ENCODE peak calls at places on chromosome 21, in ten cellular contexts. L, P, Y, R, B, K, O, S, V and G are unnamed samples. For H3K9me3, the result is how much of the 10 kb centered on the place peaks cover.

GRCh38 chr21:42169758-42170157 is 49.2 kb upstream of the ABCG1 start:
- DNase-seq in P (no peak), S (no peak), V (no peak), L (no peak), K (no peak), B (no peak), R (no peak), Y (no peak), O (no peak), G (no peak)

GRCh38 chr21:25903599-25903998 is 168.8 kb downstream of the GABPA start:
- DNase-seq in R (no peak), K (no peak), V (no peak), L (no peak), O (no peak), P (no peak), B (no peak), Y (no peak), S (no peak), G (no peak)

GRCh38 chr21:44854664-44855446 is 18.6 kb downstream of the PTTG1IP start:
- DNase-seq in O (no peak), Y (no peak), V (no peak), K (peak), P (no peak), L (no peak), R (no peak), S (no peak), B (no peak), G (no peak)

GRCh38 chr21:25735895-25736597 is 1.3 kb downstream of the GABPA start:
- DNase-seq in B (peak), P (no peak), R (no peak), L (no peak), Y (no peak), K (no peak), V (no peak), S (no peak), O (no peak), G (no peak)

GRCh38 chr21:42670884-42671283 is 17.5 kb downstream of the PDE9A start:
- DNase-seq in R (no peak), L (no peak), Y (no peak), P (no peak), O (no peak), V (no peak), S (no peak), K (no peak), B (no peak), G (no peak)

GRCh38 chr21:34280389-34280795 is 83.4 kb upstream of the KCNE2 start:
- DNase-seq in B (no peak), P (no peak), L (no peak), O (no peak), S (no peak), Y (no peak), V (no peak), K (no peak), R (peak), G (no peak)

GRCh38 chr21:45152265-45152746 is 77.9 kb downstream of the ADARB1 start:
- DNase-seq in P (peak), B (peak), V (peak), R (no peak), K (no peak), S (no peak), Y (peak), L (peak), O (peak), G (peak)

GRCh38 chr21:36135391-36136094 is 664 bp downstream of the CBR3 start:
- DNase-seq in V (peak), O (peak), L (peak), R (peak), Y (peak), B (peak), S (no peak), P (peak), K (peak), G (no peak)

GRCh38 chr21:42851812-42852665 is 27.3 kb downstream of the WDR4 start:
- DNase-seq in V (no peak), R (no peak), L (no peak), P (no peak), S (no peak), Y (no peak), K (no peak), O (no peak), B (no peak), G (no peak)

GRCh38 chr21:33644383-33645074 is 2.2 kb downstream of the ITSN1 start:
- DNase-seq in K (no peak), L (no peak), R (no peak), V (peak), P (no peak), Y (no peak), S (no peak), O (no peak), B (peak), G (no peak)

GRCh38 chr21:32338209-32338921 is 39.7 kb downstream of the MRAP start:
- DNase-seq in Y (no peak), V (no peak), P (no peak), S (no peak), B (no peak), L (no peak), O (no peak), R (no peak), K (no peak), G (no peak)

GRCh38 chr21:24590261-24590660 is 1017.0 kb downstream of the MRPL39 start:
- DNase-seq in L (no peak), O (no peak), K (no peak), B (no peak), R (no peak), P (no peak), Y (no peak), S (no peak), V (no peak), G (no peak)

GRCh38 chr21:26506951-26507350 is 66.1 kb downstream of the CYYR1 start:
- DNase-seq in R (no peak), B (no peak), P (no peak), Y (no peak), K (no peak), O (no peak), L (no peak), S (no peak), V (no peak), G (no peak)

GRCh38 chr21:45579383-45580180 is 37.3 kb upstream of the SLC19A1 start:
- DNase-seq in V (no peak), K (peak), P (peak), O (no peak), R (no peak), L (no peak), B (no peak), Y (peak), S (no peak), G (no peak)

GRCh38 chr21:29033301-29033700 is 8.8 kb downstream of the USP16 start:
- DNase-seq in K (no peak), V (no peak), S (no peak), P (no peak), B (no peak), Y (no peak), O (no peak), R (no peak), L (no peak), G (no peak)

GRCh38 chr21:45481566-45481965 is 60.7 kb downstream of the SLC19A1 start:
- DNase-seq in B (no peak), V (no peak), Y (no peak), P (no peak), O (no peak), S (no peak), L (no peak), K (no peak), R (no peak), G (no peak)

GRCh38 chr21:24204641-24205040 is 1402.6 kb downstream of the MRPL39 start:
- DNase-seq in R (no peak), S (no peak), V (no peak), K (no peak), L (no peak), B (no peak), P (no peak), O (no peak), Y (no peak), G (no peak)

GRCh38 chr21:26798856-26799751 is 46.1 kb downstream of the ADAMTS1 start:
- DNase-seq in S (no peak), Y (no peak), L (no peak), P (peak), R (no peak), O (no peak), V (no peak), K (no peak), B (no peak), G (no peak)

GRCh38 chr21:35559128-35559831 is 501.0 kb downstream of the SETD4 start:
- DNase-seq in L (no peak), Y (no peak), B (no peak), V (no peak), P (no peak), K (no peak), R (no peak), S (peak), O (no peak), G (no peak)

DNA sequence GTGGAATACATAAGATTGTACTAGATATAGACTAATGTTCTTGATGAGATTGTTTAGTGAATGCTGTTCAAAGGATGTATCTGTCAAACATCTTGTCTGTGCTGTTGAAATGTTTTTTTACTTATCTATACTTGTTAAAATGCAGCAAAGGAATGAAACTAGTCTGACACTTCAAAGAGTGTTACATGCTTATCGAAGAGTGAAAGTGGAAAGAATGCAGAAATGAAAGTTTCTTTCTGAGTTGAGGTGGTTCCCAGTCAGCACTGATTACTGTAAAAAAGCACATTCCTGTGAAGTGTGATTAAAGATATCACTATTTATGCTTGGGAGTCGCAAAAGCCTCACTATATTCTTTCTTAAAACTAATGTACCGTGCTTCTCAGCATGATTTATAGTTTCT is 1225.2 kb downstream of the NCAM2 start:
- DNase-seq in R (no peak), B (no peak), S (no peak), P (no peak), K (no peak), Y (no peak), V (no peak), L (no peak), O (no peak), G (no peak)
- H3K9me3 ChIP-seq in R (under half), B (under half), S (under half), P (under half), K (under half), Y (under half), V (under half), L (under half), O (under half), G (under half)

DNA sequence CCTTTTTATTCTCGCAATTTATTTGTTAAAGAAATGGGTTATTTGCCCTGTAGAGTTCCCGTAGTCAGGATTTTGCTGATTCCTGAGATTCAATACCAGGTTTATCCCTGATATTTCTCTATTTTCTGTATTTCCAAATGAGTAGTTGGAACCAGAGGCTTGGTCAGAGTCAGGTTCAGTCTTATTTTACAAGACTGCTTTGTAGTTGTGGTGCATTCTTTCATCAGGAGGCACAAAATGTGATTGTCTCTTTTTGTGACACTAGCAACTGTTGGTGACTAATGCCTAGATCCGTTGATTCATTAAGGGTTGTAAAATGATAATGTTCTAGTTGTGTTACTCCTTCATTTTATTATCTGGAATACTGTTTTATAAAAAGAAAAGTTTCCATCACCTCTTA is 95.5 kb upstream of the TPTE start:
- DNase-seq in V (no peak), K (no peak), L (no peak), B (no peak), P (no peak), Y (no peak), O (no peak), R (no peak), S (no peak), G (no peak)
- H3K9me3 ChIP-seq in V (half or more), K (under half), L (under half), B (half or more), P (under half), Y (half or more), O (under half), R (under half), S (under half), G (under half)

GRCh38 chr21:39094087-39094785 is 89.0 kb downstream of the PSMG1 start:
- DNase-seq in P (no peak), L (no peak), S (no peak), V (no peak), O (no peak), Y (no peak), B (no peak), R (no peak), K (no peak), G (no peak)
- H3K9me3 ChIP-seq in P (under half), L (under half), S (under half), V (under half), O (under half), Y (under half), B (under half), R (under half), K (under half), G (under half)

DNA sequence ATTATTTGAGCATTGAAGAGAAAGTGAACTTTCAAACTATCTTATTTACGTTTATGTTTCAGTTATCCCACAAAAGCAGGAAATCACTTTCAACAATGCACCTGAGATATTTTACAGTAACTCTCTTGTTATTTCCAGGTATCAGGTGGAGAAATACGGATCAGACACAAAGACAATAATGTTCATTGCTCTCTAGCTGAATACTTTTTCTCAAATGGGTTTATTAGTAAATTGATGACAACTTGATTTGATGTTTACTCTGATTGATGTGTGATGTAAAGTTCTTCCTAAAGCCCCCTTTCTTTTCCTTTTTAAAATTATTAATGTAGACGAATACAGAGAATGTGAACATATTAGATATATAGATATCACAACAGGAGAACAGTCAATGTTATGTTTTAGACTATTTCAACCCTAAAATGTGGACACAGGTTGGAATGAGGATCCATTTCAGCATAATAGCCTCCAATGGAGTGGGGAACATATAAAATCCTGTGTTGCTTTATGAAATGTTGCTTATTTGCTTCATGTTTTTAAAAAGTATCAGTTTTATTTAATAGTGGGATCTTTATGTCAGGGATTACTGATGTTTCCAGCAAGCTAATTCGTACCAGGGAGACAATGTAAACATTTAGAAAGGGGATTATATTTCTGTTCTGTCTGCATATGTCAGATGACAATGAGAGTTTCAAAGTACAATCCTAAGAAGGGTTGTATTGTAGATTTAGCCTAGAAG is 1522.3 kb upstream of the TPTE start:
- DNase-seq in L (no peak), O (no peak), K (no peak), P (no peak), R (no peak), Y (no peak), S (no peak), V (no peak), B (no peak), G (no peak)
- H3K9me3 ChIP-seq in L (under half), O (under half), K (under half), P (under half), R (under half), Y (under half), S (under half), V (half or more), B (half or more), G (under half)

GRCh38 chr21:30552782-30553181 is 8.3 kb downstream of the KRTAP19-7 start:
- DNase-seq in K (no peak), Y (no peak), V (no peak), P (no peak), R (no peak), L (no peak), O (no peak), B (no peak), S (no peak), G (no peak)
- H3K9me3 ChIP-seq in K (under half), Y (under half), V (under half), P (under half), R (under half), L (under half), O (under half), B (under half), S (under half), G (under half)

DNA sequence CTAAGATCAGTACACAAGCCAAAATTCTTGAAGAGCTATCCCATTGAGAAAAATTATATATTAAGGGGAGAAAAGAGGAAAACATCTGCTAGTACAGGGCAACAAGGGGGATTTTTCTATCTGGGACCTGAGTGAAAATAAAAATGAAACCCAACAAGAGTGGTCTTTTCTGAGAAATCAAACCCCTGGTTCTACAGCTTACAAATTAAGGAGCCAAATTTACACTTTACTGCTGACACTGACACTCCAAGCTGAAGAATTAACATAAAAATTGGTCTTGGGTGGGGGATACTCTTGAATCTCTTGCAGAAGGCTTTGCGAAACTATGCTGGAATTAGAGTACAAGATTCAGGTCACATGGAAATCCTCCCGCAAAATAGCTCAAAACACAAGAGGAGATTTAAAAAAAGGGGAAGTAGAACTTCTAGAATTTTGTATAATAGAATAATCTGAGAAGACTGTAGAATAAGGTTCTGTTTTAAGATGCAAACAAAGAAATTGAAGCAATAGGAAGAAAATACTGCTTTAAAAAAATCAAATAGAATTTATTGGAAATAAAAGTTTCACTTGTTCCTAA is 32.1 kb upstream of the HSPA13 start:
- DNase-seq in K (no peak), Y (no peak), S (no peak), V (no peak), B (no peak), O (no peak), L (no peak), P (no peak), R (no peak), G (no peak)
- H3K9me3 ChIP-seq in K (under half), Y (under half), S (under half), V (under half), B (under half), O (under half), L (under half), P (under half), R (under half), G (under half)

GRCh38 chr21:18549214-18549905 is 145.8 kb upstream of the TMPRSS15 start:
- DNase-seq in L (no peak), S (no peak), R (no peak), O (no peak), B (no peak), V (no peak), Y (no peak), K (no peak), P (no peak), G (no peak)
- H3K9me3 ChIP-seq in L (under half), S (under half), R (under half), O (under half), B (under half), V (under half), Y (under half), K (under half), P (under half), G (under half)